ENCODE peak calls at places on chromosomes 3 and 15, in seven cellular contexts. R is T-helper 9 cell; G is activated naive CD4-positive, alpha-beta T cell; Y is skeletal muscle cell; P is NCI-H460; B is neuronal stem cell; X is GM19239. H is an unnamed sample.

GRCh38 chr15:99121691-99122410 is 17.0 kb downstream of the SYNM start:
- DNase-seq in X (no peak), Y (no peak), B (no peak), R (no peak), G (no peak), P (no peak), H (no peak)

GRCh38 chr15:77370580-77370979 is 49.3 kb downstream of the PEAK1 start:
- DNase-seq in G (no peak), Y (no peak), P (no peak), R (no peak), B (no peak), X (no peak), H (no peak)

GRCh38 chr3:48142316-48142870 is 45.8 kb downstream of the CDC25A start:
- DNase-seq in P (no peak), Y (no peak), G (no peak), R (no peak), B (no peak), X (no peak), H (no peak)

GRCh38 chr3:15952543-15953175 is 154.9 kb upstream of the ANKRD28 start:
- DNase-seq in X (no peak), Y (no peak), P (no peak), R (no peak), B (no peak), G (no peak), H (no peak)

GRCh38 chr15:31483924-31484368 is 157.3 kb downstream of the KLF13 start:
- DNase-seq in P (no peak), X (no peak), B (no peak), R (peak), Y (no peak), G (peak), H (no peak)

GRCh38 chr3:32467333-32468070 is 35.1 kb downstream of the CMTM6 start:
- DNase-seq in X (peak), Y (no peak), R (peak), P (peak), G (peak), B (peak), H (peak)

GRCh38 chr15:63277893-63278505 is 594 bp downstream of the APH1B start:
- DNase-seq in P (no peak), R (no peak), G (no peak), Y (no peak), B (no peak), X (no peak), H (no peak)

GRCh38 chr3:38005076-38006020 is 14.8 kb downstream of the VILL start:
- DNase-seq in X (no peak), B (no peak), P (no peak), Y (no peak), G (no peak), R (no peak), H (no peak)

GRCh38 chr15:66886241-66886675 is 179.1 kb upstream of the SMAD3 start:
- DNase-seq in P (no peak), G (no peak), R (no peak), X (no peak), Y (no peak), B (no peak), H (no peak)

GRCh38 chr3:89332311-89333159 is 225.1 kb downstream of the EPHA3 start:
- DNase-seq in G (no peak), Y (no peak), B (no peak), X (no peak), R (no peak), P (no peak), H (no peak)

GRCh38 chr3:57126244-57126643 is 38.9 kb downstream of the IL17RD start:
- DNase-seq in G (no peak), X (no peak), Y (no peak), R (no peak), B (no peak), P (no peak), H (no peak)

GRCh38 chr15:32718822-32719716 is 1.3 kb downstream of the GREM1 start:
- DNase-seq in B (peak), R (no peak), P (no peak), G (no peak), Y (no peak), X (no peak), H (peak)

GRCh38 chr15:63072809-63073277 is 30.3 kb downstream of the TPM1 start:
- DNase-seq in B (no peak), R (no peak), P (no peak), Y (no peak), X (no peak), G (no peak), H (peak)

GRCh38 chr3:22960326-22960984 is 242.7 kb upstream of the UBE2E2 start:
- DNase-seq in R (no peak), P (peak), X (peak), Y (no peak), G (no peak), B (peak), H (peak)

GRCh38 chr3:39668420-39668819 is 141.0 kb upstream of the MYRIP start:
- DNase-seq in R (no peak), B (peak), P (peak), X (peak), Y (peak), G (no peak), H (peak)

GRCh38 chr3:106830334-106830733 is 546.9 kb upstream of the CCDC54 start:
- DNase-seq in G (no peak), X (no peak), R (no peak), Y (no peak), P (no peak), B (no peak), H (no peak)

GRCh38 chr3:65443739-65444447 is 594.8 kb downstream of the MAGI1 start:
- DNase-seq in B (no peak), G (no peak), R (no peak), Y (no peak), P (no peak), X (no peak), H (no peak)

GRCh38 chr15:61444585-61444984 is 215.5 kb upstream of the RORA start:
- DNase-seq in R (no peak), P (no peak), B (no peak), X (no peak), Y (no peak), G (no peak), H (no peak)

GRCh38 chr3:102060814-102061213 is 211.5 kb downstream of the NFKBIZ start:
- DNase-seq in X (no peak), Y (no peak), B (no peak), P (no peak), R (no peak), G (no peak), H (peak)

GRCh38 chr15:87816811-87817210 is 439.7 kb downstream of the NTRK3 start:
- DNase-seq in X (no peak), P (no peak), R (no peak), G (no peak), B (no peak), Y (peak), H (peak)

GRCh38 chr3:194658477-194659242 is 13.3 kb downstream of the LSG1 start:
- DNase-seq in R (no peak), X (no peak), G (no peak), Y (no peak), B (no peak), P (no peak), H (no peak)

GRCh38 chr15:52653451-52653964 is 25.7 kb downstream of the ATOSA start:
- DNase-seq in R (no peak), P (peak), Y (peak), X (no peak), G (no peak), B (no peak), H (peak)

GRCh38 chr15:68991723-68992122 is 22.8 kb upstream of the NOX5 start:
- DNase-seq in B (no peak), Y (no peak), G (no peak), X (no peak), R (no peak), P (no peak), H (no peak)